ENCODE peak calls at places on chromosomes 13 and 19, in seven cellular contexts. One of them, this sample, is unnamed.
A peak's percentile ranks its signal among the peaks of the same experiment; 100 is the strongest.

GRCh38 chr13:40271511-40271910 is 394.9 kb downstream of the FOXO1 start:
- DNase-seq in HTR-8/SVneo: no peak
- DNase-seq in iris pigment epithelial cell: no peak
- DNase-seq in AG04449: no peak
- DNase-seq in tibial nerve: peak; percentile 24
- DNase-seq in caudate nucleus: no peak
- DNase-seq in GDM1: peak; percentile 87
- DNase-seq in this sample: no peak

GRCh38 chr13:38409771-38410170 is 60.1 kb downstream of the UFM1 start:
- DNase-seq in HTR-8/SVneo: no peak
- DNase-seq in iris pigment epithelial cell: no peak
- DNase-seq in AG04449: no peak
- DNase-seq in tibial nerve: no peak
- DNase-seq in caudate nucleus: no peak
- DNase-seq in GDM1: no peak
- DNase-seq in this sample: no peak

GRCh38 chr13:67296511-67296910 is 66.4 kb upstream of the PCDH9 start:
- DNase-seq in HTR-8/SVneo: no peak
- DNase-seq in iris pigment epithelial cell: peak; percentile 41
- DNase-seq in AG04449: no peak
- DNase-seq in tibial nerve: no peak
- DNase-seq in caudate nucleus: no peak
- DNase-seq in GDM1: no peak
- DNase-seq in this sample: no peak

GRCh38 chr19:2629491-2630351 is 72.8 kb downstream of the GNG7 start:
- DNase-seq in HTR-8/SVneo: no peak
- DNase-seq in iris pigment epithelial cell: no peak
- DNase-seq in AG04449: no peak
- DNase-seq in tibial nerve: no peak
- DNase-seq in caudate nucleus: no peak
- DNase-seq in GDM1: no peak
- DNase-seq in this sample: no peak

GRCh38 chr19:32373614-32374295 is 28.3 kb downstream of the ZNF507 start:
- DNase-seq in HTR-8/SVneo: peak; percentile 83
- DNase-seq in iris pigment epithelial cell: peak; percentile 100
- DNase-seq in AG04449: peak; percentile 98
- DNase-seq in tibial nerve: no peak
- DNase-seq in caudate nucleus: no peak
- DNase-seq in GDM1: no peak
- DNase-seq in this sample: no peak

GRCh38 chr13:38686635-38687245 is at the start of gene FREM2:
- DNase-seq in HTR-8/SVneo: peak; percentile 67
- DNase-seq in iris pigment epithelial cell: peak; percentile 26
- DNase-seq in AG04449: no peak
- DNase-seq in tibial nerve: no peak
- DNase-seq in caudate nucleus: peak; percentile 27
- DNase-seq in GDM1: no peak
- DNase-seq in this sample: no peak

GRCh38 chr19:34317311-34317927 is 47.6 kb upstream of the GPI start:
- DNase-seq in HTR-8/SVneo: peak; percentile 27
- DNase-seq in iris pigment epithelial cell: peak; percentile 32
- DNase-seq in AG04449: no peak
- DNase-seq in tibial nerve: no peak
- DNase-seq in caudate nucleus: no peak
- DNase-seq in GDM1: no peak
- DNase-seq in this sample: no peak

GRCh38 chr13:51697181-51697580 is 106.8 kb downstream of the DHRS12 start:
- DNase-seq in HTR-8/SVneo: no peak
- DNase-seq in iris pigment epithelial cell: peak; percentile 76
- DNase-seq in AG04449: no peak
- DNase-seq in tibial nerve: no peak
- DNase-seq in caudate nucleus: no peak
- DNase-seq in GDM1: no peak
- DNase-seq in this sample: no peak

GRCh38 chr19:1098177-1099051 is 3.2 kb upstream of the POLR2E start:
- DNase-seq in HTR-8/SVneo: no peak
- DNase-seq in iris pigment epithelial cell: no peak
- DNase-seq in AG04449: no peak
- DNase-seq in tibial nerve: no peak
- DNase-seq in caudate nucleus: no peak
- DNase-seq in GDM1: no peak
- DNase-seq in this sample: no peak

GRCh38 chr13:26503826-26504594 is 53.5 kb upstream of the WASF3 start:
- DNase-seq in HTR-8/SVneo: no peak
- DNase-seq in iris pigment epithelial cell: no peak
- DNase-seq in AG04449: no peak
- DNase-seq in tibial nerve: no peak
- DNase-seq in caudate nucleus: no peak
- DNase-seq in GDM1: no peak
- DNase-seq in this sample: no peak

GRCh38 chr13:83184819-83185218 is 697.5 kb downstream of the SLITRK1 start:
- DNase-seq in HTR-8/SVneo: no peak
- DNase-seq in iris pigment epithelial cell: peak; percentile 85
- DNase-seq in AG04449: peak; percentile 26
- DNase-seq in tibial nerve: no peak
- DNase-seq in caudate nucleus: no peak
- DNase-seq in GDM1: no peak
- DNase-seq in this sample: no peak

GRCh38 chr13:94711561-94712286 is 621 bp downstream of the SOX21 start:
- DNase-seq in HTR-8/SVneo: no peak
- DNase-seq in iris pigment epithelial cell: peak; percentile 38
- DNase-seq in AG04449: no peak
- DNase-seq in tibial nerve: no peak
- DNase-seq in caudate nucleus: no peak
- DNase-seq in GDM1: no peak
- DNase-seq in this sample: no peak

GRCh38 chr13:59689057-59689456 is 474.7 kb downstream of the DIAPH3 start:
- DNase-seq in HTR-8/SVneo: no peak
- DNase-seq in iris pigment epithelial cell: no peak
- DNase-seq in AG04449: no peak
- DNase-seq in tibial nerve: no peak
- DNase-seq in caudate nucleus: no peak
- DNase-seq in GDM1: no peak
- DNase-seq in this sample: no peak

GRCh38 chr13:59112375-59112774 is 1051.4 kb downstream of the DIAPH3 start:
- DNase-seq in HTR-8/SVneo: peak; percentile 54
- DNase-seq in iris pigment epithelial cell: peak; percentile 100
- DNase-seq in AG04449: peak; percentile 93
- DNase-seq in tibial nerve: no peak
- DNase-seq in caudate nucleus: no peak
- DNase-seq in GDM1: no peak
- DNase-seq in this sample: no peak

GRCh38 chr19:41175825-41176734 is 16.9 kb upstream of the CYP2S1 start:
- DNase-seq in HTR-8/SVneo: peak; percentile 86
- DNase-seq in iris pigment epithelial cell: peak; percentile 83
- DNase-seq in AG04449: peak; percentile 21
- DNase-seq in tibial nerve: peak; percentile 24
- DNase-seq in caudate nucleus: no peak
- DNase-seq in GDM1: peak; percentile 85
- DNase-seq in this sample: peak; percentile 27

GRCh38 chr19:48490980-48491792 is 20.4 kb downstream of the LMTK3 start:
- DNase-seq in HTR-8/SVneo: no peak
- DNase-seq in iris pigment epithelial cell: no peak
- DNase-seq in AG04449: no peak
- DNase-seq in tibial nerve: no peak
- DNase-seq in caudate nucleus: no peak
- DNase-seq in GDM1: no peak
- DNase-seq in this sample: peak; percentile 71

GRCh38 chr19:32916969-32917611 is 47.5 kb upstream of the SLC7A9 start:
- DNase-seq in HTR-8/SVneo: no peak
- DNase-seq in iris pigment epithelial cell: peak; percentile 31
- DNase-seq in AG04449: no peak
- DNase-seq in tibial nerve: no peak
- DNase-seq in caudate nucleus: no peak
- DNase-seq in GDM1: no peak
- DNase-seq in this sample: no peak

GRCh38 chr13:49256841-49257240 is 9.1 kb downstream of the CDADC1 start:
- DNase-seq in HTR-8/SVneo: no peak
- DNase-seq in iris pigment epithelial cell: no peak
- DNase-seq in AG04449: peak; percentile 21
- DNase-seq in tibial nerve: no peak
- DNase-seq in caudate nucleus: no peak
- DNase-seq in GDM1: no peak
- DNase-seq in this sample: no peak

GRCh38 chr19:23913931-23914330 is 755 bp upstream of the ZNF726 start:
- DNase-seq in HTR-8/SVneo: no peak
- DNase-seq in iris pigment epithelial cell: no peak
- DNase-seq in AG04449: no peak
- DNase-seq in tibial nerve: no peak
- DNase-seq in caudate nucleus: no peak
- DNase-seq in GDM1: no peak
- DNase-seq in this sample: no peak

GRCh38 chr13:74026753-74027152 is 107.5 kb downstream of the KLF12 start:
- DNase-seq in HTR-8/SVneo: no peak
- DNase-seq in iris pigment epithelial cell: peak; percentile 61
- DNase-seq in AG04449: no peak
- DNase-seq in tibial nerve: no peak
- DNase-seq in caudate nucleus: no peak
- DNase-seq in GDM1: no peak
- DNase-seq in this sample: peak; percentile 91

GRCh38 chr19:49496574-49497008 is 357 bp downstream of the RPS11 start:
- DNase-seq in HTR-8/SVneo: no peak
- DNase-seq in iris pigment epithelial cell: no peak
- DNase-seq in AG04449: no peak
- DNase-seq in tibial nerve: no peak
- DNase-seq in caudate nucleus: no peak
- DNase-seq in GDM1: no peak
- DNase-seq in this sample: no peak

This sample was measured in NAMALWA.